ENCODE peak calls at places on chromosomes 12 and 14, in four cellular contexts. Q is GM23248, Z is astrocyte of the spinal cord, O is esophagus muscularis mucosa. N is an unnamed sample.

GRCh38 chr14:88518592-88519512 is 36.0 kb downstream of the PTPN21 start:
- DNase-seq in Q (peak; percentile 83), Z (peak; percentile 79), O (no peak), N (no peak)

GRCh38 chr14:106185837-106186233 is 659.5 kb downstream of the TMEM121 start:
- DNase-seq in Q (no peak), Z (no peak), O (peak; percentile 77), N (no peak)

GRCh38 chr12:106885026-106885425 is 70.7 kb upstream of the TMEM263 start:
- DNase-seq in Q (no peak), O (no peak), Z (no peak), N (no peak)

GRCh38 chr12:3480744-3481143 is 10.3 kb upstream of the PRMT8 start:
- DNase-seq in Q (no peak), O (no peak), Z (no peak), N (no peak)

GRCh38 chr14:93045211-93045674 is 70.5 kb downstream of the ITPK1 start:
- DNase-seq in Z (no peak), O (no peak), Q (no peak), N (no peak)

GRCh38 chr12:33529810-33530209 is 90.2 kb upstream of the SYT10 start:
- DNase-seq in O (no peak), Q (no peak), Z (no peak), N (no peak)

GRCh38 chr12:48817957-48818830 is at the start of gene CACNB3:
- DNase-seq in Z (peak; percentile 54), O (no peak), Q (peak; percentile 72), N (peak; percentile 38)

GRCh38 chr12:83823386-83824045 is 1089.1 kb downstream of the SLC6A15 start:
- DNase-seq in Z (peak; percentile 10), Q (peak; percentile 2), O (no peak), N (peak; percentile 8)

GRCh38 chr14:54047645-54048308 is 91.2 kb upstream of the BMP4 start:
- DNase-seq in O (no peak), Q (no peak), Z (no peak), N (no peak)

GRCh38 chr14:50025776-50026175 is 90.6 kb downstream of the VCPKMT start:
- DNase-seq in Z (peak; percentile 48), O (no peak), Q (no peak), N (peak; percentile 5)

GRCh38 chr12:4526923-4527546 is 11.7 kb upstream of the RAD51AP1 start:
- DNase-seq in O (no peak), Z (peak; percentile 46), Q (peak; percentile 49), N (no peak)

GRCh38 chr14:43687866-43688265 is 819.2 kb downstream of the FSCB start:
- DNase-seq in O (no peak), Q (peak; percentile 57), Z (peak; percentile 79), N (no peak)

GRCh38 chr12:111842556-111843396 is 748 bp downstream of the MAPKAPK5 start:
- DNase-seq in Q (peak; percentile 63), Z (peak; percentile 12), O (no peak), N (no peak)

GRCh38 chr12:51887476-51888315 is at the start of gene ANKRD33:
- DNase-seq in Z (no peak), Q (peak; percentile 35), O (no peak), N (no peak)

GRCh38 chr14:86774916-86775315 is 1218.1 kb downstream of the GALC start:
- DNase-seq in O (no peak), Q (no peak), Z (no peak), N (no peak)

GRCh38 chr14:24566318-24566717 is 9.7 kb downstream of the CTSG start:
- DNase-seq in Q (no peak), Z (no peak), O (no peak), N (no peak)

GRCh38 chr12:108119126-108119973 is 9.7 kb upstream of the WSCD2 start:
- DNase-seq in Q (no peak), O (no peak), Z (no peak), N (no peak)

GRCh38 chr14:58151264-58151700 is 731 bp downstream of the ARMH4 start:
- DNase-seq in O (no peak), Q (no peak), Z (peak; percentile 20), N (peak; percentile 19)

GRCh38 chr12:15677207-15677606 is 112.0 kb downstream of the EPS8 start:
- DNase-seq in Z (peak; percentile 80), O (no peak), Q (no peak), N (no peak)

GRCh38 chr14:59582845-59583509 is 6.4 kb upstream of the CCDC175 start:
- DNase-seq in Q (no peak), O (no peak), Z (no peak), N (no peak)

GRCh38 chr14:101442451-101442850 is 118.8 kb upstream of the DIO3 start:
- DNase-seq in Z (no peak), O (no peak), Q (no peak), N (no peak)

GRCh38 chr12:14997998-14998397 is 25.2 kb downstream of the PDE6H start:
- DNase-seq in Q (no peak), Z (no peak), O (no peak), N (no peak)

GRCh38 chr12:42741771-42742510 is 152.4 kb upstream of the PRICKLE1 start:
- DNase-seq in O (no peak), Z (peak; percentile 82), Q (peak; percentile 81), N (no peak)

N was measured in NCI-H1092.